ENCODE peak calls at places on chromosomes 6 and 20, in nine cellular contexts. E, I, S, A, H, W, D, T and V are unnamed samples.
A peak's percentile ranks its signal among the peaks of the same experiment; 100 is the strongest.

GRCh38 chr20:62603907-62604785 is 38.2 kb upstream of the SLCO4A1 start:
- DNase-seq in E (no peak), I (no peak), S (no peak), A (no peak), H (no peak), W (no peak), D (no peak), T (peak; percentile 18), V (no peak)

GRCh38 chr6:81614292-81614691 is 138.2 kb downstream of the TENT5A start:
- DNase-seq in E (peak; percentile 46), I (no peak), S (no peak), A (peak; percentile 51), H (no peak), W (no peak), D (no peak), T (no peak), V (no peak)

GRCh38 chr6:105500693-105501092 is 97.8 kb upstream of the PREP start:
- DNase-seq in E (no peak), I (no peak), S (no peak), A (no peak), H (no peak), W (no peak), D (no peak), T (no peak), V (no peak)

GRCh38 chr20:38196016-38196415 is 30.9 kb upstream of the TGM2 start:
- DNase-seq in E (no peak), I (no peak), S (no peak), A (no peak), H (no peak), W (no peak), D (no peak), T (no peak), V (no peak)

GRCh38 chr20:5364136-5364821 is 47.5 kb upstream of the PROKR2 start:
- DNase-seq in E (no peak), I (no peak), S (no peak), A (no peak), H (no peak), W (no peak), D (no peak), T (no peak), V (no peak)

GRCh38 chr6:118705799-118706481 is 54.5 kb upstream of the CEP85L start:
- DNase-seq in E (no peak), I (no peak), S (no peak), A (peak; percentile 65), H (peak; percentile 58), W (no peak), D (no peak), T (peak; percentile 75), V (no peak)

GRCh38 chr6:136323431-136324112 is 33.9 kb upstream of the BCLAF1 start:
- DNase-seq in E (no peak), I (no peak), S (no peak), A (peak; percentile 25), H (no peak), W (no peak), D (no peak), T (no peak), V (no peak)

GRCh38 chr6:130575971-130576370 is 210.2 kb downstream of the TMEM200A start:
- DNase-seq in E (peak; percentile 19), I (peak; percentile 31), S (no peak), A (no peak), H (peak; percentile 85), W (no peak), D (no peak), T (no peak), V (no peak)

GRCh38 chr6:151475653-151476523 is 17.9 kb upstream of the CCDC170 start:
- DNase-seq in E (no peak), I (peak; percentile 44), S (peak; percentile 31), A (peak; percentile 73), H (peak; percentile 56), W (peak; percentile 35), D (no peak), T (peak; percentile 69), V (no peak)

GRCh38 chr20:5864873-5865582 is 85.3 kb downstream of the TRMT6 start:
- DNase-seq in E (no peak), I (no peak), S (no peak), A (peak; percentile 33), H (no peak), W (no peak), D (no peak), T (peak; percentile 65), V (no peak)

GRCh38 chr6:139017227-139017626 is 11.3 kb upstream of the ABRACL start:
- DNase-seq in E (no peak), I (no peak), S (no peak), A (no peak), H (no peak), W (no peak), D (no peak), T (no peak), V (no peak)

GRCh38 chr20:35886537-35886936 is 67.8 kb downstream of the SCAND1 start:
- DNase-seq in E (no peak), I (no peak), S (no peak), A (peak; percentile 67), H (no peak), W (no peak), D (no peak), T (no peak), V (no peak)

GRCh38 chr6:170572704-170573466 is 11.6 kb downstream of the PDCD2 start:
- DNase-seq in E (no peak), I (no peak), S (no peak), A (no peak), H (no peak), W (no peak), D (no peak), T (no peak), V (no peak)

GRCh38 chr6:170578909-170579308 is 5.5 kb downstream of the PDCD2 start:
- DNase-seq in E (no peak), I (no peak), S (no peak), A (no peak), H (no peak), W (no peak), D (no peak), T (no peak), V (no peak)

GRCh38 chr6:170575250-170575649 is 9.2 kb downstream of the PDCD2 start:
- DNase-seq in E (no peak), I (no peak), S (no peak), A (peak; percentile 61), H (no peak), W (no peak), D (no peak), T (no peak), V (no peak)
- TF ChIP-seq CTCF in E (no peak), I (peak; percentile 5), S (no peak), A (peak; percentile 31), H (no peak), W (no peak), D (no peak), T (peak; percentile 21), V (peak; percentile 55)

GRCh38 chr20:41226426-41226825 is 89.1 kb downstream of the PLCG1 start:
- DNase-seq in E (no peak), I (no peak), S (no peak), A (no peak), H (no peak), W (no peak), D (no peak), T (no peak), V (no peak)
- TF ChIP-seq CTCF in E (no peak), I (no peak), S (no peak), A (no peak), H (no peak), W (no peak), D (no peak), T (no peak), V (no peak)

GRCh38 chr6:70985151-70985550 is 28.3 kb upstream of the B3GAT2 start:
- DNase-seq in E (no peak), I (no peak), S (no peak), A (no peak), H (no peak), W (no peak), D (no peak), T (no peak), V (no peak)
- TF ChIP-seq CTCF in E (no peak), I (no peak), S (no peak), A (no peak), H (no peak), W (no peak), D (no peak), T (no peak), V (no peak)

GRCh38 chr20:57247292-57247975 is 19.0 kb downstream of the BMP7 start:
- DNase-seq in E (no peak), I (no peak), S (no peak), A (no peak), H (no peak), W (no peak), D (no peak), T (no peak), V (no peak)
- TF ChIP-seq CTCF in E (no peak), I (no peak), S (no peak), A (no peak), H (no peak), W (no peak), D (no peak), T (no peak), V (no peak)

GRCh38 chr20:25683050-25683449 is 13.6 kb downstream of the ZNF337 start:
- DNase-seq in E (no peak), I (no peak), S (no peak), A (no peak), H (no peak), W (no peak), D (no peak), T (no peak), V (no peak)
- TF ChIP-seq CTCF in E (no peak), I (no peak), S (no peak), A (no peak), H (no peak), W (no peak), D (no peak), T (no peak), V (no peak)

DNA sequence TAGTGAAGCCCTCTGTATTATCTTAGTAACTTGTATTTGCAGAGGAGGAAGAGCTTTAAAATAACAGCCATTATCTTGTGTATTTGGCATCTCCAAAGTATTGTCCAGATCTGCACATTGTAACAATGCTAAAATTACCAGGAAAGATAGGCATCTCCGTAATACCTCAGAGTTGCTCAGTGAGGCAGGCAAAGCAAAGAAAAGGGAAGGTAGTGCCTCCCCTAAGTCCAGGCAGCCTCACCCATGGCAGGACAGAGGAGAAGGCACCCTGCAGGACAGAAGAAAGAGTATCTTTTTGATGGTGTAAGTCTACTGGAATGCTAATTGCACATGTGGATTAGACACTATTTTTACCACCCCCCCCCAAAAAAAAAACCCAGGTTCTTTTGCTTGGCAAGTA is 13.6 kb upstream of the SSTR4 start:
- DNase-seq in E (no peak), I (no peak), S (no peak), A (no peak), H (no peak), W (no peak), D (no peak), T (peak; percentile 18), V (no peak)
- TF ChIP-seq CTCF in E (no peak), I (no peak), S (no peak), A (no peak), H (no peak), W (no peak), D (no peak), T (no peak), V (no peak)